ENCODE peak calls at places on chromosomes 3 and 15, in five cellular contexts. I is cardiac fibroblast, P is PC-3, B is BE2C, N is left lung. Y is an unnamed sample.

GRCh38 chr15:90642464-90643300 is 74.5 kb upstream of the BLM start:
- DNase-seq in I (no peak), P (no peak), B (no peak), N (no peak), Y (no peak)

GRCh38 chr3:11807651-11808050 is 39.0 kb downstream of the TAMM41 start:
- DNase-seq in I (no peak), P (no peak), B (no peak), N (no peak), Y (no peak)

GRCh38 chr15:33912326-33912725 is 56.0 kb upstream of the CHRM5 start:
- DNase-seq in I (no peak), P (no peak), B (no peak), N (no peak), Y (no peak)

GRCh38 chr3:150225986-150226385 is 182.1 kb upstream of the TSC22D2 start:
- DNase-seq in I (peak), P (no peak), B (no peak), N (no peak), Y (no peak)

GRCh38 chr15:60729850-60730458 is 251.0 kb upstream of the ICE2 start:
- DNase-seq in I (no peak), P (no peak), B (no peak), N (no peak), Y (no peak)

GRCh38 chr3:165839296-165840076 is 2.3 kb upstream of the BCHE start:
- DNase-seq in I (no peak), P (no peak), B (no peak), N (no peak), Y (no peak)

GRCh38 chr3:194872669-194872977 is 186.9 kb downstream of the FAM43A start:
- DNase-seq in I (peak), P (peak), B (no peak), N (no peak), Y (no peak)

GRCh38 chr15:71730277-71731144 is 79.8 kb upstream of the NR2E3 start:
- DNase-seq in I (peak), P (peak), B (peak), N (no peak), Y (peak)

GRCh38 chr3:106913966-106914365 is 463.3 kb upstream of the CCDC54 start:
- DNase-seq in I (no peak), P (no peak), B (no peak), N (no peak), Y (no peak)

GRCh38 chr15:53581513-53581912 is 177.9 kb downstream of the WDR72 start:
- DNase-seq in I (no peak), P (no peak), B (no peak), N (no peak), Y (no peak)

GRCh38 chr15:53589526-53590057 is 169.9 kb downstream of the WDR72 start:
- DNase-seq in I (no peak), P (no peak), B (no peak), N (no peak), Y (no peak)

GRCh38 chr15:53588773-53589172 is 170.7 kb downstream of the WDR72 start:
- DNase-seq in I (no peak), P (peak), B (no peak), N (no peak), Y (no peak)

GRCh38 chr15:53591041-53591440 is 168.4 kb downstream of the WDR72 start:
- DNase-seq in I (no peak), P (no peak), B (no peak), N (no peak), Y (no peak)

DNA sequence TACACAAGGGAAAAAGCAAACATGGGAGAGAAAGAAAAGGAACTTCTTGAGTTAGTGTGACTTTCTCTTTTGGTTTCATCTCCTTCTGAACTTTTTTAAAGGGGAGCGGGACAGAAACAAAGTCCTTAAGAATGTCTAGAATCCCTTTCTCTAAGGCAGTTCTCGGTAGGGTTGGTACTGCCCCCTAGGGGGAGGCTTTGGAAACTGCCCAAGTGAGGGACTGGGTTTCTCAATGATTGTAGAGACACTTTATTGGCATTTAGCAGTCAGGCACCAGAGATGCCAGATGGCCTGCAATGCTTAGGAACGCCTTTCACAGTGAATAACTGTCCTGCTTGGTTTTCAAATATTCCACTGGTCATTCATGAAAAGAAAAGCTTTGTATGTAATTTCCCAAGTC is 172.6 kb downstream of the WDR72 start:
- DNase-seq in I (no peak), P (peak), B (peak), N (no peak), Y (peak)
- TF ChIP-seq CTCF in I (no peak), P (peak), B (peak), N (peak), Y (peak)

GRCh38 chr3:159266779-159267178 is 464.9 kb downstream of the MFSD1 start:
- DNase-seq in I (peak), P (peak), B (peak), N (no peak), Y (peak)
- TF ChIP-seq CTCF in I (peak), P (peak), B (peak), N (no peak), Y (peak)

DNA sequence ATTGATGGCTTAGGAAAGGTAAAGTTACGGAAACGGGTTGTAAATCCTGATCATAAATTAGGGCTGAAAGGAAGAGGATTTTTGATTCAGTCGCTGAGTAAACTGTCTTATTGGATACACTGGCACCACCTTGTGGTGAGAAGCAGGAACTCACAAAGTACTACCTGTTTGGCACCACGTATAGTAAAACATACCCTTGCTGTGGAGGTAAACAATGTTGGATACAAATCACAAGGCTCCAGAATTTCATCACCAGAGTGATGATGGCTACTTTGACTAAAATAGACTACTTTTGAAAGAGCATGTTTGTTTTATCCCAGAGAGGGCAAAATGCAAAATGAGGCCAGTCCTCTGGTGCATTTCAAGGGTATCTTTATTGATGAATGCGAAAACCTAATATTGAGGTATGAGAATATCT is 216.9 kb downstream of the IGSF11 start:
- DNase-seq in I (peak), P (peak), B (peak), N (no peak), Y (peak)
- TF ChIP-seq CTCF in I (peak), P (peak), B (peak), N (peak), Y (peak)

GRCh38 chr15:51917493-51917892 is 54.1 kb downstream of the LEO1 start:
- DNase-seq in I (peak), P (peak), B (peak), N (peak), Y (peak)
- TF ChIP-seq CTCF in I (peak), P (peak), B (peak), N (peak), Y (no peak)

DNA sequence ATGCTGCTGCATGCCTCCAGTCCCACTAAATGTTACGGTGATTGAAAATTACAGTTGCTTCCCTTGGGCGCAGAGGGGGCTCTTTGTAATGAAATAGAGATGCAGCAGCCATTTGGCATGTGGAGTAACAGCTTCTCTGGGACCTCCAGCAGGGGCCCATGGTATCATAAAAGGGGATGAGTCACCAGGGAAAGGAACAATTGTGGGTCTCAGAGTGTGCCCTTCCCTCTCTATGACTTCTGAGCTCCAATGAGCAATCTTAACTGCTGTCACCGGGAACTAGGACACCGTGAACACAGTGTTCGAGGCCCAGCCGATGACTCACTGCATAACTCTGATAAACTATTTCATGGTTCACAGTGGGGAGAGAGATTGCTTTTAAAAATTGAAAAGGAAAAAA is 164.8 kb upstream of the NUDT16 start:
- DNase-seq in I (peak), P (peak), B (peak), N (no peak), Y (no peak)
- TF ChIP-seq CTCF in I (peak), P (no peak), B (no peak), N (no peak), Y (no peak)

DNA sequence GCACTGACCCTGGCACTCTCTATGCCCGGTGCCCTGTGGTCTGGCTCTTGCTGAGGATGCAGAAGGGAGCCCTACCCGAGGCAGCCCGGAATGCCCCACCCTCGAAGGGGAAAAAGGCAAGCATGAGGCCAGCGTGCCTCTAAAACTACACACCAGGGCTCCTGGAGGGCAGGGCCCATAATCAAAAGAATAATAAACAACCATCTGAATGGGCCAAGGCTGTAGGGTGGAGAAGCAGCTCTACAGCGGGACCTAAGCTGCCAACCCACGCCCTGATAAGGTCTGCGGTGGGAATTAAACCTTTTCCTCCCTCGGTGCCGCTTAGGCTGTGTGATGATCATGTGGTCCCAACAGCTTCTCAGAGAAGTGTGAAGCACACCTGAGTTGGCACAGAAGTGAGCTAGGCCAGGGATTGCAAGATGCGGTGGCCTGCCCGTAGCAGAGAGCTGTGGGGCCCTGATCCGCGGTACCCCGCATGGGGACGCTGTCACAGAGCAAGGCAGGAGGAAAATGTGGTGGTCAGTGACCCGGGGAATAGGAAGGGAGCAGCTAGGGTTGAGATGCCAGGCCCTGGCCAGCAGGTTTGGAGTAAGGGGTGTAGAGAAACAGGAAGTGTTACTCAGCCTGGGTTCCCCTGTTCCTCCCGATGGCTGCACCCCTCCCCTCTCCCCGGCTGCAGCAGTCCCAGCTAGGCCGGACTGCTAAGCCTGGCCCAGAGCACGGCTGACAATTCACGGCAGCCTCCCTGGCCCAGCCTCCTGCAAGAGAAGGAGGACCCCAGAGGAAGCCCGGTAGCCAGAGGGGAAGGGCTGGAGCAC is 1.1 kb upstream of the C15orf62 start:
- DNase-seq in I (no peak), P (no peak), B (no peak), N (no peak), Y (no peak)
- TF ChIP-seq CTCF in I (no peak), P (no peak), B (no peak), N (no peak), Y (no peak)

GRCh38 chr3:50122661-50123391 is 32.3 kb upstream of the SEMA3F start:
- DNase-seq in I (no peak), P (no peak), B (no peak), N (peak), Y (no peak)

GRCh38 chr3:50123394-50124361 is 31.4 kb upstream of the SEMA3F start:
- DNase-seq in I (no peak), P (no peak), B (no peak), N (peak), Y (peak)

GRCh38 chr3:50125541-50126286 is 29.4 kb upstream of the SEMA3F start:
- DNase-seq in I (no peak), P (no peak), B (no peak), N (peak), Y (peak)

GRCh38 chr3:50126287-50127211 is 28.6 kb upstream of the SEMA3F start:
- DNase-seq in I (peak), P (peak), B (no peak), N (no peak), Y (peak)

GRCh38 chr3:50124363-50125226 is 30.5 kb upstream of the SEMA3F start:
- DNase-seq in I (no peak), P (no peak), B (peak), N (peak), Y (peak)
- TF ChIP-seq CTCF in I (no peak), P (no peak), B (no peak), N (no peak), Y (no peak)